ENCODE peak calls at places on chromosomes 13 and 19, in eight cellular contexts. One of them, this sample, is unnamed.

GRCh38 chr19:13060233-13060963 is 42.3 kb downstream of the LYL1 start:
- DNase-seq in endodermal cell: peak; percentile 55
- DNase-seq in type B pancreatic cell: no peak
- DNase-seq in B cell: peak; percentile 55
- DNase-seq in substantia nigra: peak; percentile 37
- DNase-seq in NCI-H1105 treated with DMSO at 0.1 percent for 48 hours: no peak
- DNase-seq in mucosa of gallbladder: no peak
- DNase-seq in non-pigmented ciliary epithelial cell: no peak
- DNase-seq in this sample: no peak

GRCh38 chr13:114311387-114311786 is 2.9 kb upstream of the CHAMP1 start:
- DNase-seq in endodermal cell: no peak
- DNase-seq in mucosa of gallbladder: no peak
- DNase-seq in substantia nigra: no peak
- DNase-seq in type B pancreatic cell: no peak
- DNase-seq in non-pigmented ciliary epithelial cell: no peak
- DNase-seq in B cell: no peak
- DNase-seq in NCI-H1105 treated with DMSO at 0.1 percent for 48 hours: no peak
- DNase-seq in this sample: no peak

GRCh38 chr13:27171830-27172494 is 351 bp upstream of the USP12 start:
- DNase-seq in NCI-H1105 treated with DMSO at 0.1 percent for 48 hours: peak; percentile 73
- DNase-seq in endodermal cell: peak; percentile 96
- DNase-seq in mucosa of gallbladder: peak; percentile 93
- DNase-seq in substantia nigra: peak; percentile 83
- DNase-seq in type B pancreatic cell: peak; percentile 92
- DNase-seq in non-pigmented ciliary epithelial cell: no peak
- DNase-seq in B cell: peak; percentile 98
- DNase-seq in this sample: peak; percentile 65

GRCh38 chr13:113664751-113665581 is 2.1 kb upstream of the GRK1 start:
- DNase-seq in endodermal cell: peak; percentile 45
- DNase-seq in NCI-H1105 treated with DMSO at 0.1 percent for 48 hours: no peak
- DNase-seq in type B pancreatic cell: peak; percentile 66
- DNase-seq in B cell: no peak
- DNase-seq in mucosa of gallbladder: no peak
- DNase-seq in non-pigmented ciliary epithelial cell: no peak
- DNase-seq in substantia nigra: no peak
- DNase-seq in this sample: no peak

GRCh38 chr13:30659980-30660379 is 42.3 kb downstream of the USPL1 start:
- DNase-seq in type B pancreatic cell: no peak
- DNase-seq in NCI-H1105 treated with DMSO at 0.1 percent for 48 hours: no peak
- DNase-seq in endodermal cell: peak; percentile 74
- DNase-seq in substantia nigra: no peak
- DNase-seq in non-pigmented ciliary epithelial cell: no peak
- DNase-seq in mucosa of gallbladder: no peak
- DNase-seq in B cell: no peak
- DNase-seq in this sample: no peak

GRCh38 chr13:93959796-93960533 is 519.5 kb downstream of the DCT start:
- DNase-seq in NCI-H1105 treated with DMSO at 0.1 percent for 48 hours: no peak
- DNase-seq in endodermal cell: no peak
- DNase-seq in non-pigmented ciliary epithelial cell: peak; percentile 34
- DNase-seq in B cell: no peak
- DNase-seq in mucosa of gallbladder: no peak
- DNase-seq in substantia nigra: no peak
- DNase-seq in type B pancreatic cell: no peak
- DNase-seq in this sample: no peak

GRCh38 chr13:47896546-47896945 is 104.5 kb downstream of the SUCLA2 start:
- DNase-seq in non-pigmented ciliary epithelial cell: no peak
- DNase-seq in endodermal cell: no peak
- DNase-seq in type B pancreatic cell: no peak
- DNase-seq in NCI-H1105 treated with DMSO at 0.1 percent for 48 hours: no peak
- DNase-seq in mucosa of gallbladder: no peak
- DNase-seq in substantia nigra: no peak
- DNase-seq in B cell: no peak
- DNase-seq in this sample: no peak

GRCh38 chr13:34006011-34006410 is 188.1 kb downstream of the RFC3 start:
- DNase-seq in non-pigmented ciliary epithelial cell: no peak
- DNase-seq in mucosa of gallbladder: no peak
- DNase-seq in endodermal cell: no peak
- DNase-seq in B cell: no peak
- DNase-seq in substantia nigra: no peak
- DNase-seq in type B pancreatic cell: no peak
- DNase-seq in NCI-H1105 treated with DMSO at 0.1 percent for 48 hours: no peak
- DNase-seq in this sample: no peak

GRCh38 chr19:45041125-45041524 is 2.3 kb downstream of the CLASRP start:
- DNase-seq in endodermal cell: no peak
- DNase-seq in B cell: no peak
- DNase-seq in type B pancreatic cell: no peak
- DNase-seq in substantia nigra: no peak
- DNase-seq in non-pigmented ciliary epithelial cell: no peak
- DNase-seq in NCI-H1105 treated with DMSO at 0.1 percent for 48 hours: no peak
- DNase-seq in mucosa of gallbladder: no peak
- DNase-seq in this sample: no peak

GRCh38 chr19:3699071-3699740 is 1.1 kb downstream of the PIP5K1C start:
- DNase-seq in type B pancreatic cell: no peak
- DNase-seq in substantia nigra: peak; percentile 65
- DNase-seq in non-pigmented ciliary epithelial cell: no peak
- DNase-seq in NCI-H1105 treated with DMSO at 0.1 percent for 48 hours: no peak
- DNase-seq in endodermal cell: peak; percentile 50
- DNase-seq in B cell: peak; percentile 76
- DNase-seq in mucosa of gallbladder: no peak
- DNase-seq in this sample: no peak

GRCh38 chr13:93700115-93700514 is 473.5 kb downstream of the GPC6 start:
- DNase-seq in NCI-H1105 treated with DMSO at 0.1 percent for 48 hours: no peak
- DNase-seq in mucosa of gallbladder: no peak
- DNase-seq in non-pigmented ciliary epithelial cell: no peak
- DNase-seq in substantia nigra: no peak
- DNase-seq in endodermal cell: no peak
- DNase-seq in type B pancreatic cell: no peak
- DNase-seq in B cell: no peak
- DNase-seq in this sample: no peak

GRCh38 chr19:33052352-33052972 is 12.2 kb downstream of the RHPN2 start:
- DNase-seq in mucosa of gallbladder: peak; percentile 71
- DNase-seq in NCI-H1105 treated with DMSO at 0.1 percent for 48 hours: peak; percentile 35
- DNase-seq in type B pancreatic cell: no peak
- DNase-seq in B cell: no peak
- DNase-seq in non-pigmented ciliary epithelial cell: no peak
- DNase-seq in substantia nigra: no peak
- DNase-seq in endodermal cell: no peak
- DNase-seq in this sample: no peak

GRCh38 chr19:43229315-43229714 is 23.9 kb upstream of the PSG4 start:
- DNase-seq in substantia nigra: no peak
- DNase-seq in mucosa of gallbladder: no peak
- DNase-seq in non-pigmented ciliary epithelial cell: no peak
- DNase-seq in B cell: no peak
- DNase-seq in endodermal cell: no peak
- DNase-seq in NCI-H1105 treated with DMSO at 0.1 percent for 48 hours: no peak
- DNase-seq in type B pancreatic cell: no peak
- DNase-seq in this sample: no peak

GRCh38 chr19:39845621-39846175 is 481 bp downstream of the FBL start:
- DNase-seq in NCI-H1105 treated with DMSO at 0.1 percent for 48 hours: peak; percentile 13
- DNase-seq in non-pigmented ciliary epithelial cell: no peak
- DNase-seq in type B pancreatic cell: no peak
- DNase-seq in endodermal cell: no peak
- DNase-seq in B cell: no peak
- DNase-seq in mucosa of gallbladder: no peak
- DNase-seq in substantia nigra: no peak
- DNase-seq in this sample: no peak

GRCh38 chr13:41008349-41008980 is 10.7 kb downstream of the ELF1 start:
- DNase-seq in NCI-H1105 treated with DMSO at 0.1 percent for 48 hours: no peak
- DNase-seq in endodermal cell: no peak
- DNase-seq in substantia nigra: no peak
- DNase-seq in type B pancreatic cell: no peak
- DNase-seq in non-pigmented ciliary epithelial cell: peak; percentile 27
- DNase-seq in mucosa of gallbladder: no peak
- DNase-seq in B cell: no peak
- DNase-seq in this sample: no peak

GRCh38 chr13:93254775-93255174 is 28.2 kb downstream of the GPC6 start:
- DNase-seq in NCI-H1105 treated with DMSO at 0.1 percent for 48 hours: no peak
- DNase-seq in mucosa of gallbladder: no peak
- DNase-seq in endodermal cell: no peak
- DNase-seq in substantia nigra: no peak
- DNase-seq in type B pancreatic cell: no peak
- DNase-seq in B cell: no peak
- DNase-seq in non-pigmented ciliary epithelial cell: no peak
- DNase-seq in this sample: no peak

GRCh38 chr13:114142640-114143490 is 10.4 kb upstream of the RASA3 start:
- DNase-seq in endodermal cell: peak; percentile 64
- DNase-seq in NCI-H1105 treated with DMSO at 0.1 percent for 48 hours: peak; percentile 88
- DNase-seq in non-pigmented ciliary epithelial cell: no peak
- DNase-seq in type B pancreatic cell: no peak
- DNase-seq in mucosa of gallbladder: peak; percentile 35
- DNase-seq in substantia nigra: no peak
- DNase-seq in B cell: no peak
- DNase-seq in this sample: no peak

GRCh38 chr13:28626266-28626665 is 32.7 kb upstream of the POMP start:
- DNase-seq in non-pigmented ciliary epithelial cell: no peak
- DNase-seq in B cell: no peak
- DNase-seq in substantia nigra: no peak
- DNase-seq in NCI-H1105 treated with DMSO at 0.1 percent for 48 hours: no peak
- DNase-seq in mucosa of gallbladder: no peak
- DNase-seq in type B pancreatic cell: no peak
- DNase-seq in endodermal cell: no peak
- DNase-seq in this sample: peak; percentile 41

GRCh38 chr13:27968316-27969072 is 621 bp downstream of the CDX2 start:
- DNase-seq in NCI-H1105 treated with DMSO at 0.1 percent for 48 hours: peak; percentile 31
- DNase-seq in mucosa of gallbladder: no peak
- DNase-seq in type B pancreatic cell: peak; percentile 69
- DNase-seq in B cell: peak; percentile 56
- DNase-seq in endodermal cell: peak; percentile 85
- DNase-seq in substantia nigra: no peak
- DNase-seq in non-pigmented ciliary epithelial cell: no peak
- DNase-seq in this sample: no peak

GRCh38 chr13:76385606-76386005 is 500.6 kb downstream of the KCTD12 start:
- DNase-seq in non-pigmented ciliary epithelial cell: no peak
- DNase-seq in NCI-H1105 treated with DMSO at 0.1 percent for 48 hours: no peak
- DNase-seq in type B pancreatic cell: no peak
- DNase-seq in endodermal cell: no peak
- DNase-seq in B cell: no peak
- DNase-seq in substantia nigra: no peak
- DNase-seq in mucosa of gallbladder: no peak
- DNase-seq in this sample: peak; percentile 52

GRCh38 chr13:25375727-25376358 is 4.1 kb downstream of the ATP8A2 start:
- DNase-seq in type B pancreatic cell: no peak
- DNase-seq in substantia nigra: no peak
- DNase-seq in endodermal cell: peak; percentile 76
- DNase-seq in mucosa of gallbladder: peak; percentile 18
- DNase-seq in non-pigmented ciliary epithelial cell: peak; percentile 10
- DNase-seq in NCI-H1105 treated with DMSO at 0.1 percent for 48 hours: peak; percentile 20
- DNase-seq in B cell: peak; percentile 59
- DNase-seq in this sample: no peak

GRCh38 chr13:40496035-40496810 is 170.2 kb downstream of the FOXO1 start:
- DNase-seq in mucosa of gallbladder: no peak
- DNase-seq in endodermal cell: no peak
- DNase-seq in type B pancreatic cell: no peak
- DNase-seq in NCI-H1105 treated with DMSO at 0.1 percent for 48 hours: no peak
- DNase-seq in non-pigmented ciliary epithelial cell: no peak
- DNase-seq in substantia nigra: no peak
- DNase-seq in B cell: no peak
- DNase-seq in this sample: no peak

GRCh38 chr19:15788594-15789270 is 1.3 kb downstream of the OR10H5 start:
- DNase-seq in non-pigmented ciliary epithelial cell: no peak
- DNase-seq in NCI-H1105 treated with DMSO at 0.1 percent for 48 hours: no peak
- DNase-seq in endodermal cell: no peak
- DNase-seq in type B pancreatic cell: no peak
- DNase-seq in mucosa of gallbladder: peak; percentile 28
- DNase-seq in substantia nigra: no peak
- DNase-seq in B cell: no peak
- DNase-seq in this sample: no peak

GRCh38 chr13:110023729-110024645 is 237.6 kb upstream of the IRS2 start:
- DNase-seq in mucosa of gallbladder: no peak
- DNase-seq in type B pancreatic cell: no peak
- DNase-seq in B cell: no peak
- DNase-seq in endodermal cell: no peak
- DNase-seq in non-pigmented ciliary epithelial cell: no peak
- DNase-seq in NCI-H1105 treated with DMSO at 0.1 percent for 48 hours: peak; percentile 47
- DNase-seq in substantia nigra: peak; percentile 5
- DNase-seq in this sample: peak; percentile 96

GRCh38 chr19:3357362-3357730 is 9.0 kb upstream of the NFIC start:
- DNase-seq in NCI-H1105 treated with DMSO at 0.1 percent for 48 hours: no peak
- DNase-seq in type B pancreatic cell: no peak
- DNase-seq in endodermal cell: no peak
- DNase-seq in B cell: no peak
- DNase-seq in non-pigmented ciliary epithelial cell: no peak
- DNase-seq in mucosa of gallbladder: no peak
- DNase-seq in substantia nigra: no peak
- DNase-seq in this sample: no peak

GRCh38 chr19:58368561-58369360 is 6.2 kb upstream of the ZNF497 start:
- DNase-seq in substantia nigra: no peak
- DNase-seq in type B pancreatic cell: no peak
- DNase-seq in NCI-H1105 treated with DMSO at 0.1 percent for 48 hours: no peak
- DNase-seq in mucosa of gallbladder: no peak
- DNase-seq in endodermal cell: no peak
- DNase-seq in B cell: peak; percentile 44
- DNase-seq in non-pigmented ciliary epithelial cell: no peak
- DNase-seq in this sample: no peak

GRCh38 chr19:10219678-10220077 is 11.5 kb downstream of the S1PR2 start:
- DNase-seq in mucosa of gallbladder: no peak
- DNase-seq in endodermal cell: peak; percentile 83
- DNase-seq in substantia nigra: no peak
- DNase-seq in B cell: peak; percentile 37
- DNase-seq in NCI-H1105 treated with DMSO at 0.1 percent for 48 hours: no peak
- DNase-seq in type B pancreatic cell: no peak
- DNase-seq in non-pigmented ciliary epithelial cell: no peak
- DNase-seq in this sample: no peak

GRCh38 chr13:48741377-48741776 is 87.6 kb downstream of the CYSLTR2 start:
- DNase-seq in NCI-H1105 treated with DMSO at 0.1 percent for 48 hours: no peak
- DNase-seq in non-pigmented ciliary epithelial cell: no peak
- DNase-seq in type B pancreatic cell: no peak
- DNase-seq in substantia nigra: no peak
- DNase-seq in B cell: no peak
- DNase-seq in mucosa of gallbladder: no peak
- DNase-seq in endodermal cell: no peak
- DNase-seq in this sample: peak; percentile 38

GRCh38 chr19:54316746-54317107 is 3.8 kb upstream of the LILRA5 start:
- DNase-seq in NCI-H1105 treated with DMSO at 0.1 percent for 48 hours: no peak
- DNase-seq in B cell: no peak
- DNase-seq in non-pigmented ciliary epithelial cell: no peak
- DNase-seq in endodermal cell: peak; percentile 73
- DNase-seq in substantia nigra: no peak
- DNase-seq in type B pancreatic cell: no peak
- DNase-seq in mucosa of gallbladder: no peak
- DNase-seq in this sample: no peak

GRCh38 chr13:43878897-43879322 is 630 bp downstream of the CCDC122 start:
- DNase-seq in non-pigmented ciliary epithelial cell: no peak
- DNase-seq in mucosa of gallbladder: peak; percentile 72
- DNase-seq in NCI-H1105 treated with DMSO at 0.1 percent for 48 hours: peak; percentile 3
- DNase-seq in substantia nigra: peak; percentile 78
- DNase-seq in B cell: no peak
- DNase-seq in endodermal cell: peak; percentile 84
- DNase-seq in type B pancreatic cell: no peak
- DNase-seq in this sample: peak; percentile 24

This sample was measured in retinal pigment epithelial cell.